ENCODE peak calls at places on chromosomes 7 and 10, in six cellular contexts. C is neuronal stem cell, K is PC-3, I is H1, R is astrocyte, H is fibroblast of lung. S is an unnamed sample.

GRCh38 chr10:50470798-50471582 is 152.8 kb downstream of the SGMS1 start:
- DNase-seq in C (no peak), K (peak; percentile 100), I (no peak), R (peak; percentile 86), H (peak; percentile 87), S (peak; percentile 70)

GRCh38 chr7:143327903-143328302 is 12.0 kb downstream of the CLCN1 start:
- DNase-seq in C (no peak), K (no peak), I (no peak), R (no peak), H (no peak), S (no peak)

GRCh38 chr10:83991986-83992753 is 147.1 kb upstream of the GHITM start:
- DNase-seq in C (peak; percentile 26), K (no peak), I (peak; percentile 17), R (no peak), H (peak; percentile 2), S (peak; percentile 20)

GRCh38 chr10:117945651-117946050 is 101.1 kb downstream of the RAB11FIP2 start:
- DNase-seq in C (no peak), K (no peak), I (no peak), R (no peak), H (no peak), S (no peak)

GRCh38 chr7:131525820-131526219 is 30.6 kb downstream of the PODXL start:
- DNase-seq in C (no peak), K (peak; percentile 77), I (no peak), R (no peak), H (no peak), S (no peak)

GRCh38 chr10:83961620-83962019 is 177.7 kb upstream of the GHITM start:
- DNase-seq in C (no peak), K (no peak), I (no peak), R (no peak), H (peak; percentile 3), S (no peak)

GRCh38 chr10:18658301-18658991 is 785 bp upstream of the ARL5B start:
- DNase-seq in C (no peak), K (no peak), I (no peak), R (peak; percentile 71), H (peak; percentile 74), S (peak; percentile 39)

GRCh38 chr10:80596391-80597257 is 58.9 kb downstream of the SH2D4B start:
- DNase-seq in C (peak; percentile 26), K (peak; percentile 41), I (no peak), R (peak; percentile 14), H (peak; percentile 29), S (peak; percentile 30)

GRCh38 chr7:26439502-26440252 is 148.0 kb downstream of the SNX10 start:
- DNase-seq in C (no peak), K (no peak), I (no peak), R (no peak), H (no peak), S (no peak)

GRCh38 chr10:69316313-69317059 is 38.2 kb downstream of the HK1 start:
- DNase-seq in C (no peak), K (peak; percentile 71), I (no peak), R (no peak), H (peak; percentile 58), S (no peak)

GRCh38 chr7:75688200-75689136 is 50.3 kb downstream of the HIP1 start:
- DNase-seq in C (no peak), K (no peak), I (no peak), R (no peak), H (no peak), S (no peak)

GRCh38 chr10:128550045-128550444 is 423.8 kb upstream of the MKI67 start:
- DNase-seq in C (no peak), K (no peak), I (no peak), R (no peak), H (no peak), S (no peak)

GRCh38 chr7:16026253-16027020 is 340.0 kb upstream of the MEOX2 start:
- DNase-seq in C (no peak), K (no peak), I (no peak), R (peak; percentile 68), H (peak; percentile 74), S (no peak)

GRCh38 chr7:17131060-17131345 is 167.4 kb upstream of the AHR start:
- DNase-seq in C (no peak), K (no peak), I (no peak), R (peak; percentile 47), H (peak; percentile 51), S (no peak)

GRCh38 chr7:50631100-50631499 is 65.9 kb upstream of the DDC start:
- DNase-seq in C (no peak), K (no peak), I (no peak), R (no peak), H (no peak), S (no peak)

GRCh38 chr7:30984359-30985107 is 20.8 kb downstream of the GHRHR start:
- DNase-seq in C (no peak), K (peak; percentile 69), I (peak; percentile 76), R (peak; percentile 42), H (peak; percentile 64), S (peak; percentile 74)

GRCh38 chr7:44309271-44310091 is 15.9 kb downstream of the CAMK2B start:
- DNase-seq in C (peak; percentile 47), K (peak; percentile 11), I (no peak), R (peak; percentile 39), H (peak; percentile 67), S (no peak)

GRCh38 chr7:98266840-98267239 is 14.6 kb upstream of the BRI3 start:
- DNase-seq in C (no peak), K (no peak), I (no peak), R (no peak), H (no peak), S (no peak)

GRCh38 chr10:25082276-25083204 is 66.1 kb downstream of the THNSL1 start:
- DNase-seq in C (no peak), K (no peak), I (no peak), R (no peak), H (peak; percentile 19), S (no peak)

GRCh38 chr10:5670662-5671375 is 4.4 kb upstream of the ASB13 start:
- DNase-seq in C (no peak), K (no peak), I (no peak), R (no peak), H (no peak), S (no peak)

GRCh38 chr10:5669609-5670008 is 3.2 kb upstream of the ASB13 start:
- DNase-seq in C (no peak), K (no peak), I (no peak), R (no peak), H (no peak), S (no peak)

GRCh38 chr10:5665380-5666323 is 743 bp downstream of the ASB13 start:
- DNase-seq in C (no peak), K (no peak), I (no peak), R (no peak), H (peak; percentile 19), S (peak; percentile 8)

GRCh38 chr10:5666324-5667220 is at the start of gene ASB13:
- DNase-seq in C (peak; percentile 56), K (peak; percentile 50), I (no peak), R (no peak), H (peak; percentile 36), S (peak; percentile 49)

DNA sequence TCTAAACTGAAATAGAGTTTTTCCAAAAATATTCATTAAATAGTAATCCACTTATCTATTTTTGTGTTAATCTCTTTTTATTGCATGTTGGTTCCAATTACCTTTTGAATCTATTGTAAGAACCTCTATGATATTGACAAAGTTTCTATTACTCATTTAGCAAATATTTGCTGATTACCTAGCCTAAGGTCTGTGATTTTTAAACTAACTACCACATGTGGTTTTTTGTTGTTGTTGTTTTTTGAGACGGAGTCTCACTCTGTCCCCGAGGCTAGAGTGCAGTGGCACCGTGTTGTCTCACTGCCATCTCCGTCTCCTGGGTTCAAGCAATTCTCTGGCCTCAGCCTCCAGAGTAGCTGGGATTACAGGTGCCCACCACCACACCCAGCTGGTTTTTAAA is 2.0 kb upstream of the ASB13 start:
- DNase-seq in C (no peak), K (peak; percentile 53), I (no peak), R (no peak), H (no peak), S (no peak)
- H3K4me2 ChIP-seq in C (no peak overlapping the region), K (peak overlapping the region; percentile 46), I (no peak overlapping the region), R (no peak overlapping the region), H (no peak overlapping the region), S (no peak overlapping the region)

GRCh38 chr10:30039988-30040387 is 19.4 kb downstream of the JCAD start:
- DNase-seq in C (no peak), K (no peak), I (no peak), R (no peak), H (no peak), S (no peak)
- H3K4me2 ChIP-seq in C (no peak overlapping the region), K (no peak overlapping the region), I (no peak overlapping the region), R (no peak overlapping the region), H (no peak overlapping the region), S (no peak overlapping the region)

DNA sequence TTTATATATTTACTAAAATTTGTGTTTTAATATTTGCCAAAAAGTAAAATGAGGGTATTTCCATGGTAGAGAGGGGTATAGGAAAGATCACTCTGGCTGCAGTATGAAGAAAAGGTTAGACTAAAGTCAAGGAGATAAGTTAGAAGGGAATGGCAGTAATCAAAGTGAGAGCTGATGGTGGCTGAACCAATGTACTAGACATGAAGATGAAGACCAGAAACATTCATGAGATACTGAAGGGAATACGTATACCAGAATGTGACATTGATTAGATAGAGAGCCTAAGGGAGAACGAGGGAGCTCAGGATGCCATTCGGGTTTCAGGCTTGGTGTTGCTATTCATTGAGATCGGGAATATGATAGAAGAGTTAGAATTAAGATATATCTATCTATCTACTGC is 7.8 kb downstream of the ZNF713 start:
- DNase-seq in C (no peak), K (no peak), I (no peak), R (no peak), H (no peak), S (no peak)
- H3K4me2 ChIP-seq in C (no peak overlapping the region), K (no peak overlapping the region), I (no peak overlapping the region), R (no peak overlapping the region), H (no peak overlapping the region), S (no peak overlapping the region)

GRCh38 chr7:41880107-41880506 is 177.2 kb upstream of the INHBA start:
- DNase-seq in C (no peak), K (peak; percentile 30), I (no peak), R (peak; percentile 99), H (peak; percentile 99), S (no peak)

GRCh38 chr7:41879424-41879823 is 176.5 kb upstream of the INHBA start:
- DNase-seq in C (no peak), K (no peak), I (no peak), R (peak; percentile 63), H (peak; percentile 62), S (no peak)

GRCh38 chr7:41879113-41879385 is 176.2 kb upstream of the INHBA start:
- DNase-seq in C (no peak), K (no peak), I (no peak), R (peak; percentile 76), H (peak; percentile 79), S (no peak)

GRCh38 chr7:41877118-41877517 is 174.2 kb upstream of the INHBA start:
- DNase-seq in C (no peak), K (no peak), I (no peak), R (no peak), H (no peak), S (no peak)

DNA sequence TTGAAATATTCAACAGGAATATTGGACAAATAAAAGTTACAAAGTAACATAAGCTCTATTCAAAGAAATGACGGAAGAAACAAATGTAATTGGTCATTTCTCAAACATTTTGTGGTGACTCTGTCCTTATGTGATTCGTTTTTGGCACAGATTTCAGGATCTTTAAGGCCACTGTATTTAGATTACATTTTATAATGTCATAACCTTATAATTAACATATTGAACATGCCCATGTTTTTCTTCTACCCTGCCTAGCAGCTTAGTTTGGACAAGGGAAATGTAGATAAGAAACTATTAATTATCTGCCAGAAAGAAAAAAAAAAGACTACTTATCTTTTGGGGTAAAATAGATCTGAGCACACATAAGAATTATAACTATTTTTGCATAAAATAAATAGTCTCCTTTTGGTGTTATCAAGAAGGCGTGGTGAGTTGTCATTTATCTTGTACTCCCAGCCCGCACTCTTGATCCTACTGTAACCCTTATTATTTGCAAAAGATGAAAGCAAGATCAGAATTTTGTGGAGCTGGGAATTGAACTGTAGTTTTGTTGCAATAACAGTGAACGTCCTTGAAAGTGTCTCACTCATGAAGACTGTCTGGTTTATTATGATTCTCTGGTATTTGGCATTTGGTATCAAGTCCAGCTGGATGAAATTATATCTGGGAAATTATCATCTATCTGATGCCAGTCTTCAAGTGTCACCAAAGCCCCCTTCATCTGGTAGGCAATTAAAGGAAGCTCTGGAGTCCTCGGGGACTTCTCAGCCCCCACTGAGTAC is 175.6 kb upstream of the INHBA start:
- DNase-seq in C (no peak), K (no peak), I (no peak), R (peak; percentile 72), H (peak; percentile 77), S (no peak)
- H3K4me2 ChIP-seq in C (no peak overlapping the region), K (no peak overlapping the region), I (no peak overlapping the region), R (peak overlapping the region; percentile 14), H (no peak overlapping the region), S (no peak overlapping the region)